ENCODE peak calls at places on chromosomes 11 and 22, in five cellular contexts. N is endodermal cell, P is Peyer's patch, M is neural progenitor cell, K is psoas muscle. T is an unnamed sample.

GRCh38 chr11:119585038-119585666 is 143.8 kb downstream of the NECTIN1 start:
- DNase-seq in N (peak), P (no peak), M (peak), K (no peak), T (peak)

GRCh38 chr11:122743093-122743741 is 87.7 kb downstream of the UBASH3B start:
- DNase-seq in N (no peak), P (no peak), M (no peak), K (no peak), T (no peak)

GRCh38 chr22:49487950-49488349 is 339.7 kb downstream of the BRD1 start:
- DNase-seq in N (peak), P (no peak), M (no peak), K (no peak), T (no peak)

GRCh38 chr11:84292955-84293354 is 1006.8 kb upstream of the CCDC90B start:
- DNase-seq in N (no peak), P (no peak), M (no peak), K (no peak), T (no peak)

GRCh38 chr11:134235399-134235798 is 10.9 kb downstream of the VPS26B start:
- DNase-seq in N (no peak), P (no peak), M (no peak), K (no peak), T (no peak)

GRCh38 chr11:100525197-100525596 is 161.9 kb upstream of the ARHGAP42 start:
- DNase-seq in N (no peak), P (no peak), M (no peak), K (no peak), T (no peak)

GRCh38 chr11:63536669-63537292 is at the start of gene PLAAT4:
- DNase-seq in N (no peak), P (peak), M (no peak), K (no peak), T (peak)

GRCh38 chr22:37228106-37229011 is 15.7 kb downstream of the RAC2 start:
- DNase-seq in N (no peak), P (no peak), M (no peak), K (peak), T (peak)

GRCh38 chr11:1832181-1832988 is 2.4 kb upstream of the SYT8 start:
- DNase-seq in N (peak), P (peak), M (peak), K (peak), T (peak)

GRCh38 chr11:73961321-73961720 is 10.5 kb downstream of the DNAJB13 start:
- DNase-seq in N (no peak), P (no peak), M (no peak), K (peak), T (no peak)

GRCh38 chr22:39674536-39674935 is 104.0 kb downstream of the CACNA1I start:
- DNase-seq in N (no peak), P (no peak), M (no peak), K (no peak), T (no peak)

GRCh38 chr11:2378527-2379210 is 1.6 kb downstream of the CD81 start:
- DNase-seq in N (no peak), P (no peak), M (peak), K (peak), T (peak)

GRCh38 chr22:23199159-23199558 is 18.9 kb downstream of the BCR start:
- DNase-seq in N (no peak), P (no peak), M (peak), K (no peak), T (peak)

GRCh38 chr11:131766637-131767036 is 396.2 kb downstream of the NTM start:
- DNase-seq in N (no peak), P (no peak), M (no peak), K (no peak), T (no peak)

GRCh38 chr11:115083129-115083823 is 404.9 kb downstream of the NXPE2 start:
- DNase-seq in N (no peak), P (no peak), M (no peak), K (no peak), T (no peak)

GRCh38 chr11:119087747-119088241 is 3.1 kb downstream of the HMBS start:
- DNase-seq in N (no peak), P (no peak), M (no peak), K (no peak), T (peak)

GRCh38 chr22:46150615-46151423 is 493 bp downstream of the PPARA start:
- DNase-seq in N (peak), P (peak), M (peak), K (peak), T (peak)

GRCh38 chr11:83713701-83714100 is 427.5 kb upstream of the CCDC90B start:
- DNase-seq in N (no peak), P (no peak), M (no peak), K (peak), T (no peak)

GRCh38 chr22:27597703-27598444 is 203.7 kb downstream of the MN1 start:
- DNase-seq in N (no peak), P (no peak), M (no peak), K (no peak), T (no peak)

GRCh38 chr22:44074286-44074984 is 50.3 kb downstream of the PARVB start:
- DNase-seq in N (no peak), P (no peak), M (peak), K (no peak), T (no peak)

GRCh38 chr11:23205156-23205871 is 345.0 kb upstream of the CCDC179 start:
- DNase-seq in N (no peak), P (no peak), M (no peak), K (no peak), T (peak)

GRCh38 chr22:36323855-36324331 is 63.9 kb downstream of the MYH9 start:
- DNase-seq in N (no peak), P (no peak), M (no peak), K (no peak), T (peak)

GRCh38 chr11:5107285-5107684 is 30.9 kb downstream of the OR52A5 start:
- DNase-seq in N (peak), P (no peak), M (no peak), K (no peak), T (no peak)

GRCh38 chr22:31768422-31769059 is 14.7 kb downstream of the DEPDC5 start:
- DNase-seq in N (no peak), P (no peak), M (no peak), K (no peak), T (no peak)

GRCh38 chr11:3631331-3631730 is 10.5 kb downstream of the ART5 start:
- DNase-seq in N (no peak), P (no peak), M (no peak), K (peak), T (peak)

GRCh38 chr11:69010361-69010891 is 2.6 kb downstream of the MRGPRF start:
- DNase-seq in N (no peak), P (peak), M (no peak), K (peak), T (peak)

GRCh38 chr11:128616158-128616557 is 28.8 kb upstream of the ETS1 start:
- DNase-seq in N (peak), P (no peak), M (no peak), K (no peak), T (no peak)

GRCh38 chr11:19951558-19952083 is 208.7 kb downstream of the DBX1 start:
- DNase-seq in N (no peak), P (no peak), M (peak), K (no peak), T (peak)

GRCh38 chr11:9643751-9644150 is 20.1 kb upstream of the SWAP70 start:
- DNase-seq in N (peak), P (no peak), M (no peak), K (no peak), T (no peak)

GRCh38 chr11:132804258-132804657 is 728.0 kb downstream of the OPCML start:
- DNase-seq in N (no peak), P (no peak), M (peak), K (no peak), T (no peak)

GRCh38 chr11:117885777-117886176 is 9.3 kb upstream of the FXYD6 start:
- DNase-seq in N (peak), P (no peak), M (no peak), K (peak), T (no peak)
- H3K27ac ChIP-seq in N (no peak), P (no peak), M (no peak), K (peak), T (no peak)

DNA sequence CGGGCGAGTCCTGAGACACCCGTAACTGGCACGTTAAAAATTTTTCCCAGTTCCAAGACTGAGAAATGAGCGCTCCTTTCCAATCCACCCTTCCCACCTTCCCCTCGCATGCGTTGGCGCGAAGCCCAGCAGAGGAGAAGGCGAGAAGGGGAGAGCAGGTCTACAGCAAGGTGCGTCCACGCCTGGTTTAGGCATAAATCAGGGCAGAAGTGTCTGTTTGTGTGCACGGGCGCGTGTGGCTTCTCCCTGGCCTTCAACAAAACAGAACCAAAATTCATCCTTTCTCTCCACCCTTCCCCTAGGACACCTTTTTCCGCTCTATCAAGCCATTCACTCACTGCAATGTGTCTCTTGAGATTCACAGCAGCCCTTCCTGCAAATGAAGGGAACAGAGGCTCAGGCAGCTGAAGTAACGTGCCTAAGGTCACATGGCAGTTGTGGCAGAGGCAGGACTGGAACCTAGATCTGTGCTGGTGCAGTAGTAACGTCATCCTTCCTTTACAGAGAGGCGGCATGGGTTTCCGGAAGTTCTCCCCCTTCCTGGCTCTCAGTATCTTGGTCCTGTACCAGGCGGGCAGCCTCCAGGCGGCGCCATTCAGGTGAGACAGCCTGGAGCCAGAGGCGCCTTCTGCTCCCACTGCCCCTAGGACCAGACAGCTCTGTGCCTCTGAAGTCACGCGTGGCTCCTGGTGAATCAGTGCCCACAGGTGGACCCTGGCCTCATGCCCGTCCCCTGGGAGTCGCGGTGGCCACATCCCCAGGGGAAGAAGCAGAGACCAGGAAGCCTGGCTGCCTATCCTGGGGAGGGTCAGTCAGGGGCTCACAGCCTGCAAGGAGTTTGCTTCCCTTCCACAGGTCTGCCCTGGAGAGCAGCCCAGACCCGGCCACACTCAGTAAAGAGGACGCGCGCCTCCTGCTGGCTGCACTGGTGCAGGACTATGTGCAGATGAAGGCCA is 1.1 kb downstream of the CALCB start:
- DNase-seq in N (peak), P (peak), M (peak), K (peak), T (peak)
- H3K4me3 ChIP-seq in N (peak), P (peak), M (peak), K (peak), T (peak)

DNA sequence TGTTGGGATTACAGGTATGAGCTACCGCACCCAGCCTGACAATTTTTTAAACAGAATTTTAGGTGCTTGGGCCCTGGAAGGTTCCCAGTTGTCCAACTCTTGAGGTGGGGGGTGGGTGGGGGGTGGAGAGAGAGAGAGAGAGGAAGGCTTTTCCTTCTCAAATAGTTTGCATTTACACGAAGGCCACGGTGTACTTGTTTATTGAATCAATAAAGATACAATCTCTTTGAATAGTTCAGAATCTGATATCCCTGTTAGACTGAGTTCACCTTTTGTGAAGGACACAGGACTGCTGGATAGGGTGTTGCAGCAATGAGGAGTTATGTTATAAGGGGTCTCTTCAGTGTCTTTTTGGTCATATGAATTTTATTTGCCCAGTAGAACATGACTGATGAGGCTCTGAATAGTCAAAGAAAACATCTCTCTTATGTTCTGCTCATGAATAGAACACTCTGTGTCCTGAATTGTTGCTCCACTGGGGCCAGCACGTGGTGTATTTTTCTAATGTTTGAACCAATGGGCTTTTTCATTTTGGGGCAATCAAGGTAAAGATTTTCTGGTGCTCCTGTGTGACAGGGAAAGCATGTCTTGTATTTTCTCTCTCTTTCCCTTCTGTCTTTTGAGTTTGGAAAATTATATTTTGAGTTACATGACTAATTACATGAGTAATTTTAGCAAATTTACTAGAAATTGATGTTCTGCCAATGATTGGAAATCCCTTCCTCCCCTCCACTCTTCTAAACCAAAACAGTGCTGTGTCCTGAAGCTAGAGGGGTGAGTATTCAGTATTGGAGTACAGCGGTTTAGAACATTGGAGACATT is 61.7 kb downstream of the PTPRJ start:
- DNase-seq in N (no peak), P (no peak), M (no peak), K (no peak), T (no peak)
- H3K27ac ChIP-seq in N (no peak), P (no peak), M (no peak), K (no peak), T (no peak)

GRCh38 chr11:64864473-64865285 is 13.7 kb downstream of the EHD1 start:
- DNase-seq in N (no peak), P (peak), M (peak), K (peak), T (peak)
- H3K4me3 ChIP-seq in N (no peak), P (peak), M (no peak), K (peak), T (peak)

GRCh38 chr22:29041408-29041807 is 20.2 kb downstream of the C22orf31 start:
- DNase-seq in N (no peak), P (no peak), M (no peak), K (no peak), T (peak)

GRCh38 chr22:29043906-29044575 is 17.6 kb downstream of the C22orf31 start:
- DNase-seq in N (no peak), P (no peak), M (no peak), K (no peak), T (peak)

GRCh38 chr22:29039148-29039547 is 22.5 kb downstream of the C22orf31 start:
- DNase-seq in N (no peak), P (no peak), M (no peak), K (no peak), T (no peak)

GRCh38 chr22:29037340-29037932 is 24.2 kb downstream of the C22orf31 start:
- DNase-seq in N (no peak), P (no peak), M (no peak), K (no peak), T (no peak)

GRCh38 chr22:29040385-29041275 is 21.0 kb downstream of the C22orf31 start:
- DNase-seq in N (peak), P (no peak), M (peak), K (peak), T (peak)
- H3K27ac ChIP-seq in N (no peak), P (no peak), M (no peak), K (no peak), T (peak)

GRCh38 chr11:112122206-112122605 is 35.5 kb downstream of the SDHD start:
- DNase-seq in N (no peak), P (no peak), M (no peak), K (no peak), T (no peak)
- H3K4me3 ChIP-seq in N (no peak), P (no peak), M (no peak), K (no peak), T (no peak)

GRCh38 chr11:58059011-58059358 is 28.2 kb downstream of the OR6Q1 start:
- DNase-seq in N (peak), P (no peak), M (peak), K (no peak), T (peak)
- H3K27ac ChIP-seq in N (peak), P (no peak), M (no peak), K (no peak), T (peak)

GRCh38 chr11:16184588-16184987 is 171.8 kb downstream of the SOX6 start:
- DNase-seq in N (peak), P (no peak), M (no peak), K (no peak), T (peak)
- H3K4me3 ChIP-seq in N (no peak), P (no peak), M (no peak), K (no peak), T (no peak)

DNA sequence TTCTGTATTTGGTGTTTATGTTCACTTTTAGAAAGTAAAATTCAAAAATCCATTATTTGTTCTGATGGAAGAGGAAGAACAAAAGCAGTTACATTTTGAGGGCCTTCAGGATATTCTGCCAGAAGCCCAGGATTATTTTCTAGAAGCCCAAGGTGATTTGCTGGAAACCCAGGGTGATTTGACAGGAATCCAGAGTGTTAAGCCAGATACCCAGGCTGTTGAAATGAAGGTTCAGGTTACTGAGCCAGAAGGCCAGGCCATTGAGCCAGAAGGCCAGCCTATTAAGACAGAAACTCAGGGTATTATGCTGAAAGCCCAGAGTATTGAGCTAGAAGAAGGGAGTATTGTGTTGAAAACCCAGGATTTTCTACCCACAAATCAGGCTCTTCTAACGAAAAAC is 33.1 kb downstream of the CCDC15 start:
- DNase-seq in N (no peak), P (no peak), M (peak), K (no peak), T (peak)
- H3K27ac ChIP-seq in N (no peak), P (no peak), M (peak), K (no peak), T (no peak)

GRCh38 chr11:99316761-99317475 is 296.2 kb downstream of the CNTN5 start:
- DNase-seq in N (no peak), P (no peak), M (no peak), K (peak), T (no peak)
- H3K4me3 ChIP-seq in N (no peak), P (no peak), M (no peak), K (peak), T (no peak)

T was measured in osteoblast.